ENCODE peak calls at places on chromosome X, in seven cellular contexts. One of them, this sample, is unnamed.

GRCh38 chrX:23610491-23610890 is 56.8 kb upstream of the PRDX4 start:
- DNase-seq in T follicular helper cell: no peak
- DNase-seq in renal cortical epithelial cell: no peak
- DNase-seq in left ventricle myocardium superior: no peak
- DNase-seq in NCI-H1092: no peak
- DNase-seq in pulmonary artery endothelial cell: no peak
- DNase-seq in amniotic stem cell: no peak
- DNase-seq in this sample: no peak

GRCh38 chrX:153411988-153412574 is 809 bp downstream of the ZFP92 start:
- DNase-seq in amniotic stem cell: no peak
- DNase-seq in pulmonary artery endothelial cell: no peak
- DNase-seq in renal cortical epithelial cell: peak; percentile 74
- DNase-seq in left ventricle myocardium superior: no peak
- DNase-seq in NCI-H1092: no peak
- DNase-seq in T follicular helper cell: no peak
- DNase-seq in this sample: no peak

GRCh38 chrX:3788494-3789233 is 75.2 kb upstream of the PRKX start:
- DNase-seq in left ventricle myocardium superior: no peak
- DNase-seq in T follicular helper cell: no peak
- DNase-seq in amniotic stem cell: no peak
- DNase-seq in renal cortical epithelial cell: no peak
- DNase-seq in pulmonary artery endothelial cell: no peak
- DNase-seq in NCI-H1092: no peak
- DNase-seq in this sample: no peak

GRCh38 chrX:10157545-10157944 is 770 bp downstream of the CLCN4 start:
- DNase-seq in renal cortical epithelial cell: no peak
- DNase-seq in T follicular helper cell: no peak
- DNase-seq in NCI-H1092: no peak
- DNase-seq in pulmonary artery endothelial cell: no peak
- DNase-seq in amniotic stem cell: no peak
- DNase-seq in left ventricle myocardium superior: no peak
- DNase-seq in this sample: no peak

GRCh38 chrX:136307471-136307870 is 6.7 kb downstream of the ADGRG4 start:
- DNase-seq in amniotic stem cell: no peak
- DNase-seq in pulmonary artery endothelial cell: no peak
- DNase-seq in renal cortical epithelial cell: no peak
- DNase-seq in T follicular helper cell: no peak
- DNase-seq in left ventricle myocardium superior: no peak
- DNase-seq in NCI-H1092: no peak
- DNase-seq in this sample: no peak

GRCh38 chrX:17495052-17495451 is 120.1 kb downstream of the NHS start:
- DNase-seq in amniotic stem cell: no peak
- DNase-seq in pulmonary artery endothelial cell: no peak
- DNase-seq in NCI-H1092: no peak
- DNase-seq in T follicular helper cell: no peak
- DNase-seq in renal cortical epithelial cell: no peak
- DNase-seq in left ventricle myocardium superior: no peak
- DNase-seq in this sample: no peak

GRCh38 chrX:37353646-37354045 is 4.5 kb downstream of the PRRG1 start:
- DNase-seq in amniotic stem cell: no peak
- DNase-seq in T follicular helper cell: no peak
- DNase-seq in renal cortical epithelial cell: peak; percentile 6
- DNase-seq in pulmonary artery endothelial cell: no peak
- DNase-seq in NCI-H1092: no peak
- DNase-seq in left ventricle myocardium superior: no peak
- DNase-seq in this sample: no peak

GRCh38 chrX:24081661-24082154 is 27.0 kb downstream of the EIF2S3 start:
- DNase-seq in NCI-H1092: peak; percentile 59
- DNase-seq in pulmonary artery endothelial cell: no peak
- DNase-seq in left ventricle myocardium superior: peak; percentile 57
- DNase-seq in amniotic stem cell: peak; percentile 3
- DNase-seq in T follicular helper cell: peak; percentile 39
- DNase-seq in renal cortical epithelial cell: peak; percentile 28
- DNase-seq in this sample: peak; percentile 77

GRCh38 chrX:33987458-33987857 is 144.7 kb downstream of the FAM47A start:
- DNase-seq in renal cortical epithelial cell: no peak
- DNase-seq in left ventricle myocardium superior: no peak
- DNase-seq in T follicular helper cell: no peak
- DNase-seq in amniotic stem cell: no peak
- DNase-seq in NCI-H1092: no peak
- DNase-seq in pulmonary artery endothelial cell: no peak
- DNase-seq in this sample: no peak

GRCh38 chrX:81229208-81229607 is 27.3 kb downstream of the SH3BGRL start:
- DNase-seq in amniotic stem cell: no peak
- DNase-seq in T follicular helper cell: no peak
- DNase-seq in renal cortical epithelial cell: no peak
- DNase-seq in pulmonary artery endothelial cell: no peak
- DNase-seq in left ventricle myocardium superior: no peak
- DNase-seq in NCI-H1092: no peak
- DNase-seq in this sample: no peak

GRCh38 chrX:112753116-112753515 is 73.4 kb upstream of the LHFPL1 start:
- DNase-seq in pulmonary artery endothelial cell: no peak
- DNase-seq in renal cortical epithelial cell: no peak
- DNase-seq in left ventricle myocardium superior: no peak
- DNase-seq in T follicular helper cell: no peak
- DNase-seq in NCI-H1092: no peak
- DNase-seq in amniotic stem cell: no peak
- DNase-seq in this sample: no peak

GRCh38 chrX:133668225-133668931 is 253.1 kb upstream of the GPC4 start:
- DNase-seq in amniotic stem cell: no peak
- DNase-seq in left ventricle myocardium superior: no peak
- DNase-seq in T follicular helper cell: no peak
- DNase-seq in pulmonary artery endothelial cell: no peak
- DNase-seq in NCI-H1092: no peak
- DNase-seq in renal cortical epithelial cell: peak; percentile 72
- DNase-seq in this sample: no peak

GRCh38 chrX:38896724-38897298 is 95.6 kb downstream of the MID1IP1 start:
- DNase-seq in NCI-H1092: no peak
- DNase-seq in pulmonary artery endothelial cell: no peak
- DNase-seq in T follicular helper cell: no peak
- DNase-seq in left ventricle myocardium superior: no peak
- DNase-seq in renal cortical epithelial cell: peak; percentile 49
- DNase-seq in amniotic stem cell: no peak
- DNase-seq in this sample: no peak

GRCh38 chrX:56745019-56745418 is 16.0 kb downstream of the NBDY start:
- DNase-seq in renal cortical epithelial cell: peak; percentile 81
- DNase-seq in amniotic stem cell: peak; percentile 1
- DNase-seq in NCI-H1092: no peak
- DNase-seq in pulmonary artery endothelial cell: no peak
- DNase-seq in T follicular helper cell: no peak
- DNase-seq in left ventricle myocardium superior: no peak
- DNase-seq in this sample: no peak

GRCh38 chrX:16870861-16871584 is 861 bp upstream of the RBBP7 start:
- DNase-seq in NCI-H1092: peak; percentile 25
- DNase-seq in pulmonary artery endothelial cell: no peak
- DNase-seq in left ventricle myocardium superior: no peak
- DNase-seq in renal cortical epithelial cell: no peak
- DNase-seq in T follicular helper cell: peak; percentile 19
- DNase-seq in amniotic stem cell: peak; percentile 25
- DNase-seq in this sample: no peak

GRCh38 chrX:13597928-13598327 is 28.5 kb downstream of the EGFL6 start:
- DNase-seq in T follicular helper cell: no peak
- DNase-seq in amniotic stem cell: no peak
- DNase-seq in pulmonary artery endothelial cell: no peak
- DNase-seq in NCI-H1092: no peak
- DNase-seq in renal cortical epithelial cell: peak; percentile 47
- DNase-seq in left ventricle myocardium superior: no peak
- DNase-seq in this sample: no peak

GRCh38 chrX:107503996-107504395 is 54.5 kb downstream of the FRMPD3 start:
- DNase-seq in T follicular helper cell: no peak
- DNase-seq in pulmonary artery endothelial cell: no peak
- DNase-seq in left ventricle myocardium superior: no peak
- DNase-seq in NCI-H1092: no peak
- DNase-seq in renal cortical epithelial cell: no peak
- DNase-seq in amniotic stem cell: no peak
- DNase-seq in this sample: no peak

GRCh38 chrX:72169008-72169728 is 12.4 kb upstream of the PIN4 start:
- DNase-seq in renal cortical epithelial cell: no peak
- DNase-seq in T follicular helper cell: peak; percentile 14
- DNase-seq in amniotic stem cell: no peak
- DNase-seq in left ventricle myocardium superior: no peak
- DNase-seq in NCI-H1092: no peak
- DNase-seq in pulmonary artery endothelial cell: no peak
- DNase-seq in this sample: no peak

GRCh38 chrX:153456161-153456560 is 10.3 kb upstream of the TREX2 start:
- DNase-seq in pulmonary artery endothelial cell: no peak
- DNase-seq in amniotic stem cell: no peak
- DNase-seq in NCI-H1092: peak; percentile 26
- DNase-seq in left ventricle myocardium superior: peak; percentile 74
- DNase-seq in T follicular helper cell: no peak
- DNase-seq in renal cortical epithelial cell: no peak
- DNase-seq in this sample: no peak